ENCODE peak calls at places on chromosomes 1 and 21, in nine cellular contexts. J is endodermal cell, U is ovary, S is prostate gland, O is astrocyte, I is heart right ventricle, X is AG04450, K is A549, H is psoas muscle. Q is an unnamed sample.

GRCh38 chr1:96508226-96508625 is 213.4 kb upstream of the PTBP2 start:
- DNase-seq in I (no peak), S (no peak), K (no peak), J (no peak), H (no peak), O (no peak), U (no peak), X (no peak), Q (no peak)

GRCh38 chr1:19678493-19678892 is 13.8 kb downstream of the HTR6 start:
- DNase-seq in U (no peak), J (no peak), O (no peak), X (no peak), S (no peak), K (no peak), I (no peak), H (no peak), Q (no peak)

GRCh38 chr1:23433122-23433521 is 8.6 kb upstream of the TCEA3 start:
- DNase-seq in X (no peak), S (no peak), O (no peak), J (no peak), K (no peak), I (no peak), H (no peak), U (no peak), Q (no peak)

GRCh38 chr21:36613064-36613463 is 85.9 kb upstream of the SIM2 start:
- DNase-seq in O (no peak), K (no peak), J (no peak), H (no peak), X (peak; percentile 24), I (no peak), S (peak; percentile 73), U (no peak), Q (no peak)

GRCh38 chr1:247421074-247421473 is 5.1 kb downstream of the NLRP3 start:
- DNase-seq in O (no peak), U (no peak), X (no peak), S (no peak), I (no peak), J (no peak), K (no peak), H (no peak), Q (no peak)

GRCh38 chr1:110787328-110788071 is 85.4 kb upstream of the CD53 start:
- DNase-seq in I (no peak), X (no peak), U (no peak), H (no peak), O (no peak), J (no peak), S (no peak), K (no peak), Q (no peak)

GRCh38 chr1:4655674-4656532 is 1.5 kb downstream of the AJAP1 start:
- DNase-seq in O (peak; percentile 38), K (peak; percentile 68), J (peak; percentile 93), I (peak; percentile 52), X (no peak), S (peak; percentile 28), H (peak; percentile 56), U (peak; percentile 86), Q (no peak)

GRCh38 chr1:1080951-1081310 is 6.8 kb upstream of the RNF223 start:
- DNase-seq in O (no peak), J (peak; percentile 65), H (no peak), X (no peak), K (no peak), S (no peak), U (peak; percentile 8), I (peak; percentile 4), Q (no peak)

GRCh38 chr1:36924282-36924791 is 110.0 kb downstream of the GRIK3 start:
- DNase-seq in I (peak; percentile 54), S (peak; percentile 8), U (no peak), X (no peak), H (peak; percentile 27), K (peak; percentile 9), J (peak; percentile 97), O (no peak), Q (peak; percentile 22)

GRCh38 chr1:2593251-2593878 is 6.8 kb downstream of the PRXL2B start:
- DNase-seq in S (no peak), H (no peak), O (no peak), I (no peak), U (no peak), J (no peak), K (no peak), X (no peak), Q (peak; percentile 6)

GRCh38 chr1:201546093-201546492 is 7.2 kb downstream of the NAV1 start:
- DNase-seq in X (no peak), I (no peak), K (peak; percentile 47), J (peak; percentile 75), H (no peak), U (no peak), S (no peak), O (no peak), Q (no peak)

GRCh38 chr1:73593379-73593778 is 604.6 kb downstream of the LRRIQ3 start:
- DNase-seq in H (no peak), U (no peak), J (peak; percentile 49), O (peak; percentile 70), K (peak; percentile 38), I (no peak), S (peak; percentile 72), X (peak; percentile 4), Q (no peak)

GRCh38 chr1:93666613-93667384 is 14.8 kb downstream of the BCAR3 start:
- DNase-seq in X (no peak), K (peak; percentile 45), O (peak; percentile 67), S (peak; percentile 86), U (no peak), J (peak; percentile 78), I (peak; percentile 28), H (no peak), Q (no peak)

DNA sequence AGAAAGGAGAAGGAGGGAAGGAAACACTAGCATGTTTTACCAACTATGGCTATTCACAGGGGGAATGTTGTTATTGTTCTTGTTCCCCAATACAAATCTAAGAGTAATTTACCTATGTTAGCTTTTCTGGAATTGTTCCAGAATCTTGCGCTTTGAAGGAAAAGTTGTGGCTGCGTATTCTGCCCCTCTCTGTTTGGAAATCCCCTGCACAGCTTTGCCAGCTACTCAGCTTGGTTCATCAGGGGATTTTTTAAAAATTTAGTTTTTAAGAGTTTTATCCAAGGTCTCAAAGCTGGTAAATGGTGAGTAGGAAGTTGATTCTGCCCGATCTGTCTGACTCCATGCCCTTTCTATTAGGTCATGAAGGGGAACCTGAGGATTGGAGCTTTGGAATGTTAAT is 9.6 kb upstream of the IRF6 start:
- DNase-seq in X (no peak), U (no peak), H (no peak), I (no peak), J (no peak), O (no peak), S (no peak), K (no peak), Q (no peak)
- H3K4me3 ChIP-seq in X (no peak overlapping the region), U (no peak overlapping the region), H (no peak overlapping the region), I (no peak overlapping the region), J (no peak overlapping the region), O (no peak overlapping the region), S (no peak overlapping the region), K (no peak overlapping the region), Q (no peak overlapping the region)

GRCh38 chr21:32241434-32241785 is 37.4 kb downstream of the MIS18A start:
- DNase-seq in I (no peak), K (no peak), X (no peak), O (no peak), J (no peak), H (no peak), S (peak; percentile 53), U (no peak), Q (no peak)

GRCh38 chr21:32245971-32246370 is 32.9 kb downstream of the MIS18A start:
- DNase-seq in S (no peak), I (no peak), K (no peak), H (no peak), O (no peak), U (no peak), X (no peak), J (no peak), Q (no peak)

GRCh38 chr21:32238063-32238462 is 40.8 kb downstream of the MIS18A start:
- DNase-seq in O (no peak), X (no peak), U (no peak), S (no peak), J (no peak), I (no peak), H (no peak), K (no peak), Q (no peak)

GRCh38 chr21:32237021-32237420 is 41.8 kb downstream of the MIS18A start:
- DNase-seq in H (no peak), J (no peak), I (no peak), U (no peak), O (no peak), X (no peak), K (no peak), S (no peak), Q (no peak)

DNA sequence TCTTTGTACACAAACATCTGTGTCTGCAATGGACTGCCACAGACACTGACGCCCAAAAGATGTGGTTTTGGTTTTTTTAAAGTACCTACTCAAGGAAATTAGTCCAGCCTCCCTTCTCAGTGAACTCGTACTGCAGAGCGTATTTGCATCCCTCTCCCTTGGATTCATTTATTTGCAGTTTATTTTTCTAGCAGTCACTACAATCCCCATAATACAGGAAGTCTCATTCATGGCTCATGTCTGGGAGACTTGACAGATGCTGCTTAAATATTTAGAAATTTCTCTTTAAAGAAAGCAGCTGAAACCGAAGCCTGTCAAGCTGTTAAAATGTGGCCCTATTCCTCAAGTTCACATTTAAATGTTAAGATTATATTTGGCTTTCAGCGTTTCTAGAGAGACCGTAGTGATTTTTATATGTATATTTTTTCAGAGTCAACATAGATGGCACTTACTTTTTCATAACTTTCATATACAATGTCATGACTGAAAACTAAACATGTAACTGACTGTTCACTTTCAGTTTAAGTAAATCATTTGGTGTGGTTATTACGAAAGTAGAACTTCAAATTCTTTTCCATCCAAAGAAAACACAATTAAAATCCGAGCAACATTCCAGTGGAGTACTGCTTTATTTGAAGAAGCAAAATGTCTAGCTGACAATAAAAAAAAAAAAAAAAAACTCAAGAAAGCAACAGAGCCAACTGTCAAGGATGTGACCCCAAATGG is 38.0 kb downstream of the MIS18A start:
- DNase-seq in S (no peak), U (no peak), X (no peak), O (no peak), I (no peak), K (no peak), J (no peak), H (no peak), Q (no peak)
- H3K27ac ChIP-seq in S (peak overlapping the region; percentile 55), U (no peak overlapping the region), X (no peak overlapping the region), O (no peak overlapping the region), I (no peak overlapping the region), K (no peak overlapping the region), J (no peak overlapping the region), H (no peak overlapping the region), Q (peak overlapping the region; percentile 69)

GRCh38 chr1:107965112-107965991 is at the start of gene VAV3:
- DNase-seq in I (peak; percentile 75), S (peak; percentile 22), X (no peak), H (peak; percentile 76), J (peak; percentile 96), O (peak; percentile 37), U (no peak), K (peak; percentile 67), Q (peak; percentile 25)
- TF ChIP-seq CTCF in I (no peak), S (no peak), X (no peak), H (no peak), J (peak; percentile 59), O (peak; percentile 3), U (no peak), K (no peak), Q (no peak)

DNA sequence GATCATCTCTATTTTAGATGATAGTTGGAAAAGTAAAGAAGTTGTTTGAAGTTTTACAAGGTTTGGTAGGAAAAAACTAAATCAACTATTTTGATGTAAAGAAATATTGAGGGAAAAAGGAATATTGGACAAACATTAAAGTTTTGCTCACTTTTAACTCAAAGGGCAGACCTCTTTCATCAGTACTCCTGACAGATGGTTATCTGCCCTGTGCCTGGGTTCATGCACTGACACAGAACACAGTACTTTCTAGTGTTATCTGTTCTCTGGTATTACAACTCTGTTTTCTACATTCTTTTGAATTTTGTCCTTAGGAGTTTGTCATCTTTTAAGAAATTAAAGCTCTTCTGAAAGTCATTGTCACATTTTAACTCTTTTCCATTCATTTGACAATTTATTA is 118.7 kb downstream of the POU2F1 start:
- DNase-seq in H (no peak), K (no peak), J (no peak), U (no peak), X (no peak), O (no peak), S (no peak), I (no peak), Q (no peak)
- H3K4me3 ChIP-seq in H (no peak overlapping the region), K (no peak overlapping the region), J (no peak overlapping the region), U (no peak overlapping the region), X (no peak overlapping the region), O (no peak overlapping the region), S (no peak overlapping the region), I (no peak overlapping the region), Q (no peak overlapping the region)